ENCODE peak calls at places on chromosomes 5 and 9, in eight cellular contexts. One of them, this sample, is unnamed.

GRCh38 chr5:126234563-126235195 is 188.5 kb upstream of the GRAMD2B start:
- DNase-seq in NCI-H748 treated with DMSO at 0.1 percent for 48 hours: peak
- DNase-seq in NCI-H1417 treated with DMSO at 0.1 percent for 48 hours: no peak
- DNase-seq in SW480: peak
- DNase-seq in esophagus muscularis mucosa: no peak
- DNase-seq in HEK293T: peak
- DNase-seq in AG08395: no peak
- DNase-seq in stimulated activated CD4-positive, alpha-beta T cell treated with anti-CD3 and anti-CD28 coated beads, Interleukin-4, amount 100 ng/mL, for 24 hours: no peak
- DNase-seq in this sample: no peak

GRCh38 chr9:97958812-97959511 is 21.0 kb upstream of the HEMGN start:
- DNase-seq in NCI-H748 treated with DMSO at 0.1 percent for 48 hours: no peak
- DNase-seq in NCI-H1417 treated with DMSO at 0.1 percent for 48 hours: no peak
- DNase-seq in SW480: no peak
- DNase-seq in esophagus muscularis mucosa: no peak
- DNase-seq in HEK293T: no peak
- DNase-seq in AG08395: peak
- DNase-seq in stimulated activated CD4-positive, alpha-beta T cell treated with anti-CD3 and anti-CD28 coated beads, Interleukin-4, amount 100 ng/mL, for 24 hours: no peak
- DNase-seq in this sample: no peak

GRCh38 chr5:77798448-77798847 is 22.3 kb upstream of the TBCA start:
- DNase-seq in NCI-H748 treated with DMSO at 0.1 percent for 48 hours: no peak
- DNase-seq in NCI-H1417 treated with DMSO at 0.1 percent for 48 hours: no peak
- DNase-seq in SW480: no peak
- DNase-seq in esophagus muscularis mucosa: no peak
- DNase-seq in HEK293T: no peak
- DNase-seq in AG08395: no peak
- DNase-seq in stimulated activated CD4-positive, alpha-beta T cell treated with anti-CD3 and anti-CD28 coated beads, Interleukin-4, amount 100 ng/mL, for 24 hours: no peak
- DNase-seq in this sample: no peak

GRCh38 chr9:129677456-129677855 is 12.0 kb downstream of the PRRX2 start:
- DNase-seq in NCI-H748 treated with DMSO at 0.1 percent for 48 hours: no peak
- DNase-seq in NCI-H1417 treated with DMSO at 0.1 percent for 48 hours: no peak
- DNase-seq in SW480: no peak
- DNase-seq in esophagus muscularis mucosa: no peak
- DNase-seq in HEK293T: peak
- DNase-seq in AG08395: no peak
- DNase-seq in stimulated activated CD4-positive, alpha-beta T cell treated with anti-CD3 and anti-CD28 coated beads, Interleukin-4, amount 100 ng/mL, for 24 hours: no peak
- DNase-seq in this sample: no peak

GRCh38 chr9:132877447-132877817 is 652 bp downstream of the AK8 start:
- DNase-seq in NCI-H748 treated with DMSO at 0.1 percent for 48 hours: no peak
- DNase-seq in NCI-H1417 treated with DMSO at 0.1 percent for 48 hours: no peak
- DNase-seq in SW480: no peak
- DNase-seq in esophagus muscularis mucosa: no peak
- DNase-seq in HEK293T: no peak
- DNase-seq in AG08395: no peak
- DNase-seq in stimulated activated CD4-positive, alpha-beta T cell treated with anti-CD3 and anti-CD28 coated beads, Interleukin-4, amount 100 ng/mL, for 24 hours: no peak
- DNase-seq in this sample: no peak

GRCh38 chr9:31185831-31186230 is 1198.6 kb upstream of the ACO1 start:
- DNase-seq in NCI-H748 treated with DMSO at 0.1 percent for 48 hours: no peak
- DNase-seq in NCI-H1417 treated with DMSO at 0.1 percent for 48 hours: no peak
- DNase-seq in SW480: no peak
- DNase-seq in esophagus muscularis mucosa: no peak
- DNase-seq in HEK293T: no peak
- DNase-seq in AG08395: no peak
- DNase-seq in stimulated activated CD4-positive, alpha-beta T cell treated with anti-CD3 and anti-CD28 coated beads, Interleukin-4, amount 100 ng/mL, for 24 hours: no peak
- DNase-seq in this sample: no peak

GRCh38 chr9:137689745-137690529 is 71.1 kb downstream of the EHMT1 start:
- DNase-seq in NCI-H748 treated with DMSO at 0.1 percent for 48 hours: no peak
- DNase-seq in NCI-H1417 treated with DMSO at 0.1 percent for 48 hours: no peak
- DNase-seq in SW480: no peak
- DNase-seq in esophagus muscularis mucosa: no peak
- DNase-seq in HEK293T: no peak
- DNase-seq in AG08395: peak
- DNase-seq in stimulated activated CD4-positive, alpha-beta T cell treated with anti-CD3 and anti-CD28 coated beads, Interleukin-4, amount 100 ng/mL, for 24 hours: no peak
- DNase-seq in this sample: no peak

GRCh38 chr9:106878943-106879916 is 16.3 kb downstream of the ZNF462 start:
- DNase-seq in NCI-H748 treated with DMSO at 0.1 percent for 48 hours: peak
- DNase-seq in NCI-H1417 treated with DMSO at 0.1 percent for 48 hours: peak
- DNase-seq in SW480: no peak
- DNase-seq in esophagus muscularis mucosa: no peak
- DNase-seq in HEK293T: no peak
- DNase-seq in AG08395: peak
- DNase-seq in stimulated activated CD4-positive, alpha-beta T cell treated with anti-CD3 and anti-CD28 coated beads, Interleukin-4, amount 100 ng/mL, for 24 hours: no peak
- DNase-seq in this sample: no peak

GRCh38 chr5:141743652-141744333 is 61.8 kb upstream of the ARAP3 start:
- DNase-seq in NCI-H748 treated with DMSO at 0.1 percent for 48 hours: peak
- DNase-seq in NCI-H1417 treated with DMSO at 0.1 percent for 48 hours: no peak
- DNase-seq in SW480: peak
- DNase-seq in esophagus muscularis mucosa: no peak
- DNase-seq in HEK293T: no peak
- DNase-seq in AG08395: no peak
- DNase-seq in stimulated activated CD4-positive, alpha-beta T cell treated with anti-CD3 and anti-CD28 coated beads, Interleukin-4, amount 100 ng/mL, for 24 hours: no peak
- DNase-seq in this sample: no peak

GRCh38 chr9:132161743-132162187 is at the start of gene NTNG2:
- DNase-seq in NCI-H748 treated with DMSO at 0.1 percent for 48 hours: no peak
- DNase-seq in NCI-H1417 treated with DMSO at 0.1 percent for 48 hours: no peak
- DNase-seq in SW480: no peak
- DNase-seq in esophagus muscularis mucosa: no peak
- DNase-seq in HEK293T: no peak
- DNase-seq in AG08395: peak
- DNase-seq in stimulated activated CD4-positive, alpha-beta T cell treated with anti-CD3 and anti-CD28 coated beads, Interleukin-4, amount 100 ng/mL, for 24 hours: no peak
- DNase-seq in this sample: no peak

GRCh38 chr5:16909464-16909863 is 26.6 kb downstream of the MYO10 start:
- DNase-seq in NCI-H748 treated with DMSO at 0.1 percent for 48 hours: no peak
- DNase-seq in NCI-H1417 treated with DMSO at 0.1 percent for 48 hours: no peak
- DNase-seq in SW480: peak
- DNase-seq in esophagus muscularis mucosa: no peak
- DNase-seq in HEK293T: no peak
- DNase-seq in AG08395: no peak
- DNase-seq in stimulated activated CD4-positive, alpha-beta T cell treated with anti-CD3 and anti-CD28 coated beads, Interleukin-4, amount 100 ng/mL, for 24 hours: no peak
- DNase-seq in this sample: no peak

GRCh38 chr5:164962302-164962961 is 1457.0 kb downstream of the MAT2B start:
- DNase-seq in NCI-H748 treated with DMSO at 0.1 percent for 48 hours: no peak
- DNase-seq in NCI-H1417 treated with DMSO at 0.1 percent for 48 hours: no peak
- DNase-seq in SW480: no peak
- DNase-seq in esophagus muscularis mucosa: no peak
- DNase-seq in HEK293T: no peak
- DNase-seq in AG08395: no peak
- DNase-seq in stimulated activated CD4-positive, alpha-beta T cell treated with anti-CD3 and anti-CD28 coated beads, Interleukin-4, amount 100 ng/mL, for 24 hours: no peak
- DNase-seq in this sample: no peak

GRCh38 chr5:150206076-150206779 is 16.4 kb downstream of the SLC6A7 start:
- DNase-seq in NCI-H748 treated with DMSO at 0.1 percent for 48 hours: no peak
- DNase-seq in NCI-H1417 treated with DMSO at 0.1 percent for 48 hours: no peak
- DNase-seq in SW480: no peak
- DNase-seq in esophagus muscularis mucosa: no peak
- DNase-seq in HEK293T: no peak
- DNase-seq in AG08395: no peak
- DNase-seq in stimulated activated CD4-positive, alpha-beta T cell treated with anti-CD3 and anti-CD28 coated beads, Interleukin-4, amount 100 ng/mL, for 24 hours: no peak
- DNase-seq in this sample: no peak

GRCh38 chr9:22240619-22241018 is 206.0 kb upstream of the DMRTA1 start:
- DNase-seq in NCI-H748 treated with DMSO at 0.1 percent for 48 hours: no peak
- DNase-seq in NCI-H1417 treated with DMSO at 0.1 percent for 48 hours: no peak
- DNase-seq in SW480: no peak
- DNase-seq in esophagus muscularis mucosa: no peak
- DNase-seq in HEK293T: peak
- DNase-seq in AG08395: peak
- DNase-seq in stimulated activated CD4-positive, alpha-beta T cell treated with anti-CD3 and anti-CD28 coated beads, Interleukin-4, amount 100 ng/mL, for 24 hours: peak
- DNase-seq in this sample: no peak

GRCh38 chr9:14051459-14051858 is 262.5 kb downstream of the NFIB start:
- DNase-seq in NCI-H748 treated with DMSO at 0.1 percent for 48 hours: no peak
- DNase-seq in NCI-H1417 treated with DMSO at 0.1 percent for 48 hours: no peak
- DNase-seq in SW480: no peak
- DNase-seq in esophagus muscularis mucosa: no peak
- DNase-seq in HEK293T: no peak
- DNase-seq in AG08395: no peak
- DNase-seq in stimulated activated CD4-positive, alpha-beta T cell treated with anti-CD3 and anti-CD28 coated beads, Interleukin-4, amount 100 ng/mL, for 24 hours: no peak
- DNase-seq in this sample: no peak

GRCh38 chr9:95080961-95081658 is 236.4 kb downstream of the FANCC start:
- DNase-seq in NCI-H748 treated with DMSO at 0.1 percent for 48 hours: no peak
- DNase-seq in NCI-H1417 treated with DMSO at 0.1 percent for 48 hours: no peak
- DNase-seq in SW480: no peak
- DNase-seq in esophagus muscularis mucosa: no peak
- DNase-seq in HEK293T: no peak
- DNase-seq in AG08395: no peak
- DNase-seq in stimulated activated CD4-positive, alpha-beta T cell treated with anti-CD3 and anti-CD28 coated beads, Interleukin-4, amount 100 ng/mL, for 24 hours: no peak
- DNase-seq in this sample: no peak

GRCh38 chr9:18543406-18543965 is 69.5 kb downstream of the ADAMTSL1 start:
- DNase-seq in NCI-H748 treated with DMSO at 0.1 percent for 48 hours: no peak
- DNase-seq in NCI-H1417 treated with DMSO at 0.1 percent for 48 hours: no peak
- DNase-seq in SW480: no peak
- DNase-seq in esophagus muscularis mucosa: no peak
- DNase-seq in HEK293T: no peak
- DNase-seq in AG08395: peak
- DNase-seq in stimulated activated CD4-positive, alpha-beta T cell treated with anti-CD3 and anti-CD28 coated beads, Interleukin-4, amount 100 ng/mL, for 24 hours: no peak
- DNase-seq in this sample: no peak

GRCh38 chr5:39117401-39117800 is 43.2 kb upstream of the RICTOR start:
- DNase-seq in NCI-H748 treated with DMSO at 0.1 percent for 48 hours: no peak
- DNase-seq in NCI-H1417 treated with DMSO at 0.1 percent for 48 hours: no peak
- DNase-seq in SW480: no peak
- DNase-seq in esophagus muscularis mucosa: no peak
- DNase-seq in HEK293T: no peak
- DNase-seq in AG08395: peak
- DNase-seq in stimulated activated CD4-positive, alpha-beta T cell treated with anti-CD3 and anti-CD28 coated beads, Interleukin-4, amount 100 ng/mL, for 24 hours: no peak
- DNase-seq in this sample: no peak

This sample was measured in GM06990.